ENCODE peak calls at places on chromosomes 1 and 21, in eight cellular contexts. T is T-helper 2 cell, Q is NCI-H510A, K is EL, S is neural progenitor cell, H is T-helper 22 cell, U is glutamatergic neuron, X is hepatocyte. L is an unnamed sample.

GRCh38 chr1:225842074-225842473 is 32.1 kb downstream of the EPHX1 start:
- DNase-seq in Q (no peak), K (no peak), H (no peak), S (no peak), T (peak; percentile 44), X (no peak), U (no peak), L (no peak)

GRCh38 chr21:38351961-38352521 is 95.2 kb downstream of the KCNJ15 start:
- DNase-seq in S (no peak), U (no peak), K (peak; percentile 82), T (no peak), X (no peak), Q (no peak), H (no peak), L (peak; percentile 93)

GRCh38 chr1:920008-920407 is 3.7 kb upstream of the SAMD11 start:
- DNase-seq in U (peak; percentile 15), S (no peak), K (no peak), H (no peak), X (no peak), T (no peak), Q (no peak), L (no peak)

GRCh38 chr1:19794583-19794982 is 5.1 kb downstream of the TMCO4 start:
- DNase-seq in H (no peak), S (no peak), K (no peak), X (no peak), T (no peak), Q (no peak), U (no peak), L (no peak)

GRCh38 chr1:167517535-167518330 is 596 bp downstream of the CD247 start:
- DNase-seq in T (peak; percentile 85), Q (no peak), K (peak; percentile 43), X (no peak), S (no peak), H (peak; percentile 81), U (no peak), L (no peak)

GRCh38 chr1:79852004-79852403 is 845.5 kb upstream of the ADGRL4 start:
- DNase-seq in T (no peak), H (no peak), K (no peak), X (no peak), Q (no peak), S (peak; percentile 18), U (no peak), L (no peak)

GRCh38 chr21:32756096-32756495 is 15.5 kb downstream of the PAXBP1 start:
- DNase-seq in Q (no peak), H (no peak), U (no peak), S (no peak), X (no peak), K (no peak), T (no peak), L (no peak)

GRCh38 chr1:52907812-52908153 is 13.8 kb downstream of the ECHDC2 start:
- DNase-seq in U (no peak), X (no peak), Q (no peak), T (no peak), S (no peak), H (no peak), K (no peak), L (no peak)

GRCh38 chr1:180489976-180490375 is 12.4 kb downstream of the ACBD6 start:
- DNase-seq in T (no peak), X (no peak), K (no peak), S (no peak), H (no peak), Q (no peak), U (no peak), L (no peak)

GRCh38 chr1:112510340-112510739 is 1.6 kb downstream of the WNT2B start:
- DNase-seq in K (no peak), T (no peak), X (no peak), S (no peak), Q (no peak), H (no peak), U (no peak), L (no peak)

GRCh38 chr1:163877016-163877415 is 555.3 kb downstream of the NUF2 start:
- DNase-seq in T (no peak), X (no peak), U (no peak), K (peak; percentile 51), Q (no peak), S (no peak), H (no peak), L (peak; percentile 90)

L was measured in fibroblast of mammary gland.